ENCODE peak calls at places on chromosome 1, in nine cellular contexts. Z is K562; I is colonic mucosa; A is left lung; C is tibial artery; Q is CD4-positive, alpha-beta memory T cell; X is fibroblast of lung; P is upper lobe of left lung; R is HCT116. S is an unnamed sample.

GRCh38 chr1:227120827-227121226 is 180.7 kb downstream of the COQ8A start:
- DNase-seq in P (no peak), Z (no peak), I (no peak), X (no peak), C (no peak), R (no peak), A (no peak), Q (no peak), S (no peak)

GRCh38 chr1:193190096-193190744 is 3.8 kb upstream of the B3GALT2 start:
- DNase-seq in X (peak; percentile 53), I (no peak), Q (peak; percentile 33), R (no peak), A (no peak), Z (no peak), P (no peak), C (no peak), S (no peak)

GRCh38 chr1:217133958-217134856 is 411.0 kb upstream of the ESRRG start:
- DNase-seq in R (no peak), Q (no peak), X (peak; percentile 53), A (peak; percentile 65), I (no peak), Z (no peak), P (peak; percentile 63), C (no peak), S (no peak)

GRCh38 chr1:172356620-172357019 is 63.9 kb upstream of the C1orf105 start:
- DNase-seq in X (peak; percentile 64), Z (peak; percentile 18), A (no peak), C (no peak), I (peak; percentile 73), Q (no peak), R (peak; percentile 56), P (no peak), S (peak; percentile 74)

GRCh38 chr1:17207966-17208418 is 3.1 kb downstream of the PADI1 start:
- DNase-seq in X (peak; percentile 35), R (peak; percentile 63), P (no peak), Q (peak; percentile 14), A (no peak), Z (peak; percentile 24), I (no peak), C (no peak), S (peak; percentile 81)

GRCh38 chr1:118177998-118178397 is 7.0 kb downstream of the SPAG17 start:
- DNase-seq in X (no peak), C (no peak), A (no peak), Q (no peak), P (no peak), Z (no peak), R (no peak), I (no peak), S (no peak)

GRCh38 chr1:73593379-73593778 is 604.6 kb downstream of the LRRIQ3 start:
- DNase-seq in R (no peak), Q (no peak), I (peak; percentile 71), A (no peak), C (no peak), P (no peak), Z (no peak), X (peak; percentile 13), S (peak; percentile 81)

GRCh38 chr1:26126321-26127084 is 14.9 kb downstream of the PDIK1L start:
- DNase-seq in Z (peak; percentile 97), X (no peak), C (no peak), P (no peak), A (no peak), R (no peak), I (peak; percentile 73), Q (peak; percentile 94), S (peak; percentile 67)

GRCh38 chr1:234208791-234209190 is 164.5 kb upstream of the COA6 start:
- DNase-seq in X (no peak), A (no peak), C (no peak), R (no peak), Q (no peak), Z (no peak), P (no peak), I (no peak), S (no peak)

GRCh38 chr1:114224196-114224907 is 70.7 kb upstream of the SYT6 start:
- DNase-seq in Z (no peak), I (no peak), X (peak; percentile 53), C (no peak), P (no peak), R (no peak), A (no peak), Q (no peak), S (no peak)

DNA sequence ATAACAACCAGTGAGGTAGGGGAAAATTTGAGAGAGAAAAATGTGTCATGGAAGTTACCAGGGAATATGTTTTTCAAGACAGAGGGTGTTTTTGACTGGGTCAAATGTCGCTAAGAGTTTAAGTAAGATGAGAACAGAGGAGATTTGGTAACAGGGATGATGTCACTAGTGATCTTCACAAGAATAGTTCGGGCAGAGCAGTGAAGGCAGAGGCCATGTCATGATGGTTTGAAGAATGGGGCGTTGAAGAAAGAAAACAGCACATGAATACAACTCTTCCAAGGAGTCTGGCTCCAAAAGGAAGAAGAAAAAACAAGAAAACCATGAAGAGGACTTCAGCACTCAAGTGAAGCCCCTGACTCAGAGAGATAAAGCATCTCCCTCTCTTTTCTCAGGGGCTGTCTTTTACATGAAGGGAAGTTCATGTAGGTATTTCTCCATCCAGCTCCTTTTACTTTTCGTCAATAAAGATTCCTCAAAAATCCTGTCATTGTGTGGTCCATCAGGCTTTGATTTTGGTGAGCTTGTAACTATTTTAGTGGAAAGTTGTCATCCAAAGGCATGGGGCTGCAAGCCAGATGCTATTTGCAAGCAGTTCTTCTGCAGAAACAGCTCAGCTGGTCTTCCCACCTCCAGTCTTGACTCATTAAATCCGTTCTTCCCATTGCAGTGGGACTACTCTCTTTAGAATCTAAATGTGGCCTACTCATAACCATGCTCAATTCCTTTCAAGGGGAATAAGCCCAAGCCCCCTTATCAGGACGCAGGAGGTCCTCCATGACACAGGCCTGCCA is 397.3 kb downstream of the LMX1A start:
- DNase-seq in X (peak; percentile 52), Q (no peak), Z (no peak), A (no peak), C (no peak), P (no peak), R (no peak), I (no peak), S (no peak)
- H3K27ac ChIP-seq in X (no peak overlapping the region), Q (no peak overlapping the region), Z (no peak overlapping the region), A (no peak overlapping the region), C (no peak overlapping the region), P (peak overlapping the region; percentile 49), R (no peak overlapping the region), I (no peak overlapping the region), S (no peak overlapping the region)

GRCh38 chr1:112713466-112714312 is 1.4 kb downstream of the PPM1J start:
- DNase-seq in C (no peak), A (no peak), Q (no peak), I (no peak), R (no peak), Z (peak; percentile 45), P (no peak), X (no peak), S (peak; percentile 40)

GRCh38 chr1:112715264-112716053 is at the start of gene PPM1J:
- DNase-seq in A (peak; percentile 100), C (peak; percentile 99), P (peak; percentile 100), Z (peak; percentile 99), R (peak; percentile 89), Q (peak; percentile 96), X (peak; percentile 89), I (peak; percentile 100), S (peak; percentile 98)

GRCh38 chr1:112714313-112715263 is 544 bp downstream of the PPM1J start:
- DNase-seq in Q (no peak), X (no peak), I (peak; percentile 46), A (peak; percentile 88), C (no peak), R (no peak), Z (peak; percentile 52), P (peak; percentile 83), S (peak; percentile 55)

GRCh38 chr1:112717263-112717662 is 2.1 kb upstream of the PPM1J start:
- DNase-seq in P (no peak), X (no peak), R (no peak), C (no peak), Q (no peak), A (no peak), Z (no peak), I (no peak), S (no peak)

DNA sequence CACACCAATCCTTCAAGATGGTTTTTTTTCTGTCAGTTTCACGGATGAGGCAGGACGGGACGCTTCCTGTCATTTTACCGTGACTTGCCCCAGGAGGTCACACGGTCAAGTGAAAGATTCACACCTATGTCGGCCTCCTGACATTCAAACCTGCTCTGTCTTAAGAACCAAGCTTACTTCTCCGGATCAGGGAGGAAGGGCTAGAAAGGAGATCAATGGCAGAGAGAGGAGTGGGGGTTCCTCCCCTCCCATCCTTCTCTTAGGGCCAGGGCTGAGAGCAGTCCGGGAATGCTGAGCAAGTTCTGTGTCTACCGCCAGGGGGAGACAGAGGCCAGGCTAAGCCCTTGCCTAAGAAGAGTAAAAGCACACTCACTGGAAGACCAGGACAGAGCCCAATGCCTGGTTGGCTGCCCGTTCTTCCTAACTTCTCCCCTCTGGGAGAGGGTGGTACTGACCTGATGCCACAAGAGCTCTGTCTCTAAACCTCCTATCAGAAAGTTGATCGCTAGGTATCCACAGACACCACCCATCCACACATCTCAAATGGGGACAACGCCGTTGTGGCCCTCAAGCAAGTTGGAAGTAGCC is 1.1 kb upstream of the PPM1J start:
- DNase-seq in I (peak; percentile 92), X (peak; percentile 91), R (peak; percentile 89), A (peak; percentile 88), Z (peak; percentile 94), P (no peak), Q (peak; percentile 76), C (peak; percentile 91), S (peak; percentile 88)
- H3K27me3 ChIP-seq in I (no peaks in the 10 kb centered on the region), X (peaks cover 6% of the 10 kb centered on the region), R (no peaks in the 10 kb centered on the region), A (peaks cover 38% of the 10 kb centered on the region), Z (peaks cover 20% of the 10 kb centered on the region), P (no peaks in the 10 kb centered on the region), Q (peaks cover 11% of the 10 kb centered on the region), C (peaks cover 15% of the 10 kb centered on the region), S (peaks cover 10% of the 10 kb centered on the region)

DNA sequence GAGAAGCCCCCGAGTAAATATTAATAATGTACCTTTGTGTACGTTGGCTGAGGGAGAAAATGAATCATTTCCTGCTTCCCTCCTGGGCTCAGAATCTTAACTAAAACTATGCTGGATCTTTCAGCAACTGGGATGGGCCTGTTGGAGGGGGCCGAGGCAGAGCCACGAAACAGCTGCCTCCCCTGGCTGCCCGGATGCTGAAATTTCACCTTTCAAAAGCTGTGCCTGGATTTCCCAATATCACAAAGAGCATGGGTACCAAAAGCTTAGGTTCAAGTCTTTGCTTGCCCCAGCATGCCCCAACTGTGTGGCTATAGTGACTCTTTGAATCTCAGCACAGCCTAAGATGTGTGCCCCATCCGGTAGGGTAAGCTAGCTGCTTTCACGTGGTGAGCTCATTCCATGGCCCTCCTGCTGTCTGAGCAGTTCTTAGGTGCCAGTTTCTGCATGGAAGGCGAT is 473.4 kb downstream of the PTPRU start:
- DNase-seq in Q (no peak), R (no peak), I (no peak), Z (no peak), X (peak; percentile 49), A (no peak), P (no peak), C (no peak), S (peak; percentile 89)
- H3K27ac ChIP-seq in Q (no peak overlapping the region), R (peak overlapping the region; percentile 52), I (no peak overlapping the region), Z (no peak overlapping the region), X (peak overlapping the region; percentile 60), A (no peak overlapping the region), P (no peak overlapping the region), C (peak overlapping the region; percentile 11), S (peak overlapping the region; percentile 93)

DNA sequence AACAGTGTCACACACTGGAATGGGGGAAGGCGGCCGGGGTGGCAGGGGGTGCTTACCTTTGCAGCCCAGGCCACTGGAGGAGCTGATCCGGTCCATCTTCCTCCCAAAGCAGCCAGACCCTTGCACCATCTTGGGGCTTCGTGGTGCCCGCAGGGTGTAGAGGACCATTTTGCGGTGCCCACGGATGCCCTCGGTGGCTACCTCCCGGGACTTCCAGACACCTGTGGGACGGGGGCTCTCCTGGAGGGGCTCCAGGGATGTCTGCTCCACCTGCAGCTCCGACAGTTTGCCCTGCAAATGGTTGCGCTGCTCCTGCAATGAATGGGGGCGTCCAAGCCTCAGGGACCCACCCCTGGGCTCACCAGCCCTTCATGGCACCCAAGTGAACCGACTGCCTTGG is 587 bp downstream of the NPPB start:
- DNase-seq in A (no peak), X (no peak), P (peak; percentile 45), C (no peak), R (no peak), Q (no peak), I (no peak), Z (no peak), S (no peak)
- H3K27me3 ChIP-seq in A (peaks cover 98% of the 10 kb centered on the region), X (peaks cover 28% of the 10 kb centered on the region), P (no peaks in the 10 kb centered on the region), C (peaks cover 70% of the 10 kb centered on the region), R (peaks cover 56% of the 10 kb centered on the region), Q (peaks cover 24% of the 10 kb centered on the region), I (peaks cover 23% of the 10 kb centered on the region), Z (peaks cover 48% of the 10 kb centered on the region), S (no peaks in the 10 kb centered on the region)

S was measured in SJSA1.